ENCODE peak calls at places on chromosomes 1 and 21, in four cellular contexts. P is lower leg skin, Q is neural progenitor cell, O is upper lobe of right lung. G is an unnamed sample.

GRCh38 chr1:179938752-179939151 is 15.9 kb upstream of the CEP350 start:
- DNase-seq in P (no peak), Q (no peak), O (no peak), G (peak; percentile 4)

GRCh38 chr1:20602851-20603450 is 14.1 kb downstream of the CDA start:
- DNase-seq in P (no peak), Q (no peak), O (no peak), G (no peak)

GRCh38 chr1:87902830-87903614 is 574.3 kb downstream of the LMO4 start:
- DNase-seq in P (peak; percentile 22), Q (peak; percentile 23), O (no peak), G (peak; percentile 36)

GRCh38 chr21:29449306-29449940 is 150.7 kb downstream of the BACH1 start:
- DNase-seq in P (no peak), Q (no peak), O (no peak), G (no peak)

GRCh38 chr1:243850013-243850367 is at the start of gene AKT3:
- DNase-seq in P (no peak), Q (peak; percentile 91), O (peak; percentile 89), G (no peak)

GRCh38 chr1:67256291-67257172 is 51.1 kb upstream of the IL12RB2 start:
- DNase-seq in P (peak; percentile 24), Q (peak; percentile 45), O (no peak), G (no peak)

GRCh38 chr1:40868051-40868723 is 6.0 kb upstream of the CITED4 start:
- DNase-seq in P (no peak), Q (no peak), O (no peak), G (no peak)

GRCh38 chr1:111236806-111237205 is 9.3 kb downstream of the CHI3L2 start:
- DNase-seq in P (no peak), Q (no peak), O (no peak), G (no peak)

GRCh38 chr1:112516141-112516540 is 7.4 kb downstream of the WNT2B start:
- DNase-seq in P (no peak), Q (no peak), O (no peak), G (no peak)

GRCh38 chr1:198214924-198215323 is 58.1 kb downstream of the NEK7 start:
- DNase-seq in P (no peak), Q (no peak), O (no peak), G (no peak)
- TF ChIP-seq CTCF in P (no peak), Q (no peak), O (no peak), G (no peak)

GRCh38 chr1:156498447-156499193 is 2.0 kb downstream of the MEF2D start:
- DNase-seq in P (no peak), Q (no peak), O (peak; percentile 66), G (no peak)
- H3K4me3 ChIP-seq in P (peak overlapping the region; percentile 100), Q (peak overlapping the region; percentile 93), O (peak overlapping the region; percentile 94), G (peak overlapping the region; percentile 94)

GRCh38 chr21:44509539-44509938 is 30.5 kb downstream of the KRTAP10-1 start:
- DNase-seq in P (peak; percentile 28), Q (no peak), O (peak; percentile 92), G (no peak)
- TF ChIP-seq CTCF in P (no peak), Q (no peak), O (peak; percentile 47), G (no peak)

DNA sequence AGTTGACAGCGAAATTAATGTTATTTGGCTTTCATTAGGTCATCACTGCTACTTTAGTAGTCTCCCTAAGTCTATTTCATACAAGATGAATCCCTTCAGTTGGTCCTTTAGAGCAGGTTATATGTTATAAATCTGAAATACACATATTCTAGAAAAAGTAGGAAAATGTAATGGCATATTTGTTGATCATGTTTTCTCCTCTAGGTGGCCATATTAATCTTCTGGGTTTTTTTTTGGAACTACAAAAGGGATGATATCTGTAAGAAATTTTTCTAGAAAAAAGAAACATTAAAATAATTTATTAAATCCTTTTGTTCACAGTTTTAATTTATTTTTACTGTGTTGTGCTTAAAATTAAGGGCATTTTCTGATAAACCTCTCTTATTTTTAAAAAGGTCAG is 87.9 kb downstream of the SYT14 start:
- DNase-seq in P (no peak), Q (no peak), O (no peak), G (no peak)
- H3K4me3 ChIP-seq in P (no peak overlapping the region), Q (no peak overlapping the region), O (no peak overlapping the region), G (no peak overlapping the region)

GRCh38 chr1:222657899-222658298 is 40.0 kb downstream of the MIA3 start:
- DNase-seq in P (no peak), Q (no peak), O (no peak), G (no peak)

GRCh38 chr1:222653178-222653827 is 35.4 kb downstream of the MIA3 start:
- DNase-seq in P (no peak), Q (no peak), O (no peak), G (no peak)

GRCh38 chr1:222652676-222653075 is 34.8 kb downstream of the MIA3 start:
- DNase-seq in P (no peak), Q (no peak), O (no peak), G (no peak)

GRCh38 chr1:222654849-222655248 is 37.0 kb downstream of the MIA3 start:
- DNase-seq in P (no peak), Q (no peak), O (no peak), G (no peak)
- TF ChIP-seq CTCF in P (no peak), Q (no peak), O (no peak), G (no peak)

GRCh38 chr1:197042676-197043341 is 24.3 kb downstream of the F13B start:
- DNase-seq in P (no peak), Q (no peak), O (no peak), G (no peak)

DNA sequence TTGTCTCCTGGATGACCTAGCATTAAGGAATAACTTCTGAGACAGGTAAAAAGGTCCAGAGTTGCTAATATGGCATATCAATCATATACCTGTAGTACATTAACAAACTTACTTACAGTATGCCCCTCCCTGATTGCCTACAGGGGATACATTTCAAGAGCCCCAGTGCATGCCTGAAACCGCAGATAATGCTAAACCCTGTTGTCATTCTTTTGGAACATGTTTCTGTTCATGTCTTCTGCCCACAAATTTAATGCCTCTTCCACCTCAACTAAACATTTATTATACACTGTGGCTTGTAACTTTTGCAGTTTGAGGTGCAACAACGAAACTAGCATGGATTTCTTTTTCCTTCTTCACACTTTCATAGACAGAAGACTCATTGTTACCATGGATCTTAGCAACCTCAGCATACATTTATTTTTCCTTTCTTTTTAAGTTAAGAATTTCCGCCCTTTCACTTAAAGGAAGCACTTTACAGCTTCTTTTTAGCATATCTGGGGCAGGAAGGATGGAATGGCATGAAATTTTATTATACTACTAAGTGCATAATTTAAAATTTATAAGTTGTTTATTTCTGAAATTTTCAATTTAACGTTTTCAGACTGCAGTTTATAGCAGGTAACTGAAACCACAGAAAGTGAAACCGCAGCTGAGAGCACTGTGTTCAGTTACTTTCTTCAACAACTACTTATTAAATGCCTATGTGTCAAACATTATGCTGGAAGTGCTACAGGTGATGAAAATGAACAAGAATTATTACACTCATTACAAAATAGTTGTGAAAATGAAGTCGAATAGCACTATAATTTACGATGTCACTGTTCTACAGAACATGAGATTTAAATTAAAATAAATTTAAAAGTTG is 25.3 kb downstream of the F13B start:
- DNase-seq in P (no peak), Q (no peak), O (no peak), G (no peak)
- H3K4me3 ChIP-seq in P (no peak overlapping the region), Q (no peak overlapping the region), O (no peak overlapping the region), G (no peak overlapping the region)

DNA sequence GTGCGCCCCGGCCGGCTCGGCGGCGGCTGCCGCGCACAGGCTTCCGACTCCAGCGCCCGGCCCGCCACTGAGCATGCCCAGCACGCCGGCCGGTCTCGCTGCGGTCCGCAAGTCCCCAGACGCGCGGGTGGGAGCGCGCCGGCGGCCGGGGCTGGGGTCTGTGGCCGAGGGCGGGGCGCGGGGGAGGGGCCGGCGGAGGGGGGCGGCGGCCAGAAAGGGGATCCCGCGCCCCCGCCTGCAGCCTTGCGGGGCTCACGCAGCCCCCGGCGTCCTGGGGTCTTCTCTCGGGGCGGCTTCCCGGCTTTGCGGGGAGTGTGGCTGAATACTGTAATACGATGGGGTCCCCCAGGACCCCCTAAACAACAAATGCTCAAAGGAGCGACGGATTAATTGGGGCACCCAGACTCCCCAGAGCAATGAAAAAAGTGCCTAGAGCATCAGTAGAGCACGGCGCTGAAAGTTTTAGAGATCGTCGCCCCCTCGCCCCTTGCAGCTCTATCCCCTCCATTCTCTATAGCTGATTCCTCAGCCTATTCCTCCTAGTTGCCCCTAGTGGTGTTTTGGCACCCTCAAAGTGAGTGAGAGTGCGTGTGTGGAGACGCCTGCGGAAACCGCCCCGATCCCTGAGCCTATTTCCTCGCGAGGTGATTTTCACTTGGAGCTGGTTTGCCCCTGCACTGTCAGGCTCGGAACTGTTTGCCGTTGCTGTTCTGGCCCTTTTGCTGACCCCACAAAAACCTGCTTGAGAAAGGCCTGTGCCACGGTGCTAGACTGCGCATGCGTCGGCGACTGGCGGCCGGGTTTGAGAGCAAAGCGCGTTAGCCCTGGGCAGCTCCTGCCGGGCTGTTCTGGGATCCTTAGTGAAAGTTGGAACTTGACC is at the start of gene VAV3:
- DNase-seq in P (peak; percentile 61), Q (peak; percentile 92), O (peak; percentile 83), G (no peak)
- TF ChIP-seq CTCF in P (no peak), Q (peak; percentile 44), O (no peak), G (no peak)

GRCh38 chr21:45551316-45551715 is 9.1 kb upstream of the SLC19A1 start:
- DNase-seq in P (no peak), Q (no peak), O (peak; percentile 46), G (no peak)

GRCh38 chr21:45552696-45553391 is 10.6 kb upstream of the SLC19A1 start:
- DNase-seq in P (no peak), Q (no peak), O (peak; percentile 64), G (no peak)

GRCh38 chr21:45550552-45551210 is 8.4 kb upstream of the SLC19A1 start:
- DNase-seq in P (no peak), Q (no peak), O (peak; percentile 67), G (no peak)

GRCh38 chr21:45549670-45550463 is 7.6 kb upstream of the SLC19A1 start:
- DNase-seq in P (no peak), Q (no peak), O (peak; percentile 65), G (no peak)

DNA sequence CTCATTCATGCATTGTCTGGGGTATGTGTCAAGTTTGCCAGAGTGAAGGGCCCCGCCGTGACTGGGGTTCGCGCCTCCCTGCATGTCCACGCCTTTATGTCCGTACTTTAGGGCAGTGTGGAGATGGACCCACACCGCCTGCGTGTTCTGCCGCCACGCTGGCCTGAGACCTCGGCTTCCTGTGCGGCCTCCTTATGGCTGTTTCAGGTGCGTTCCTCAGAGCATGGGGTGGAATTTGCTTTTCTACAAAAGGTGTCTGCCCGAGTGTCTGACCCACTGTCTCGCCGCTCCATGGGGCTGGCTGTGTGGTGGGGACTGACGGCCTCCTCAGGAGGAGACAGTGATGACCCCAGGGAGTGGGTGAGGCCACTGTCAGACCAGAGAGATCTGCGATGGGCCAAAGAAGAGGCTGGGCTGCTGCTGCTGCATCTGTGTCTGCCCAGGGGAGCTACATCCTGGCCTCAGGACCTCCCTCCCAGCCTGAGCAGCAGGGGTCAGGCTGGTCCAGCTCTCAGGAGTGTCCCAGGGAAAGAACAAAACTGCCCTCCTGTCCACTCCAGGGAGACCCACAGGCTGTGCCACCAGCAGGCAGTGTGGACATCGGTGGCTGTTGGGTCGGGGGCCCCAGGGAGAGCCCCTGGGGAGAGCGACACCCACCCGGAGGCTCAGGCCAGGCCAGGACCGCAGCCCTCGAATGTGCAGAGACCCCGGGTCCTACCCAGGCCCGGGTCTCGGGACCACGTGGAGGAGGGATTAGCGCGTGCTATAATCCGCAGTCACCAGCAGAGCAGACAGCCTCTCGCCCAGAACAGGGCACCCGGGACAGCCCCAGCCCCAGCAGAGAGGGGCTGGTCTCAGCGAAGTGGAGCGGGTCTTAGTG is 9.8 kb upstream of the SLC19A1 start:
- DNase-seq in P (no peak), Q (no peak), O (peak; percentile 63), G (no peak)
- H3K4me3 ChIP-seq in P (no peak overlapping the region), Q (no peak overlapping the region), O (no peak overlapping the region), G (no peak overlapping the region)

DNA sequence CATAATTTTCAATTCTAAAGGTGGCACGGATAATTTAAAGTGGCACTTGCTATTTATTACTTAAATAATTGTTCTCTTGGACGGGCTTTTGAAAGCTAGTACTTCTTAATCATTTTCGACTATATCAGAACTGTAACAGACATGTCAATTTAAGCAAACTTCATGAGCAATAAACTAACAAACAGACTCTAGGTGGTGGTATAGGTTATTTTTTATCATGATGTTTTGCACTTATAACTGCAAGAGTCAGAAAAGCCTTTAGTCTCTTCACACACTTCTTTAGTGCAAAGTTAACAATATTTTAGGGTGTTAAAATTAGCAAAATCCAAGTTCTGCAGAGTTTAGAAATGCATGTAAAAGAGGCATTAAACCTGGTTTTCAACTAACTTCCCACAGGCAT is 2.2 kb downstream of the NRIP1 start:
- DNase-seq in P (no peak), Q (no peak), O (no peak), G (no peak)
- TF ChIP-seq CTCF in P (no peak), Q (no peak), O (no peak), G (no peak)